ENCODE peak calls at places on chromosomes 4 and X, in seven cellular contexts. H is mesenchymal stem cell, Q is H9, T is IMR-90, L is trophoblast cell, C is H1, X is neuronal stem cell. M is an unnamed sample.

GRCh38 chr4:8353158-8353495 is 83.6 kb downstream of the HTRA3 start:
- DNase-seq in H (no peak), Q (no peak), T (no peak), L (no peak), C (no peak), X (no peak), M (no peak)

GRCh38 chr4:143184217-143184502 is 557 bp upstream of the USP38 start:
- DNase-seq in H (no peak), Q (no peak), T (no peak), L (peak; percentile 46), C (no peak), X (no peak), M (no peak)

GRCh38 chr4:65096630-65097029 is 573.7 kb downstream of the EPHA5 start:
- DNase-seq in H (no peak), Q (no peak), T (no peak), L (no peak), C (no peak), X (no peak), M (peak; percentile 19)

GRCh38 chr4:3041192-3042142 is 32.9 kb downstream of the HTT-AS start:
- DNase-seq in H (peak; percentile 75), Q (peak; percentile 55), T (peak; percentile 48), L (peak; percentile 98), C (no peak), X (no peak), M (peak; percentile 26)

GRCh38 chr4:152039085-152039484 is 278.3 kb upstream of the GATB start:
- DNase-seq in H (peak; percentile 99), Q (no peak), T (peak; percentile 98), L (peak; percentile 33), C (no peak), X (no peak), M (peak; percentile 43)

GRCh38 chr4:31516520-31516919 is 796.4 kb downstream of the PCDH7 start:
- DNase-seq in H (no peak), Q (no peak), T (no peak), L (no peak), C (no peak), X (no peak), M (no peak)

GRCh38 chr4:162634390-162634789 is 470.6 kb upstream of the FSTL5 start:
- DNase-seq in H (no peak), Q (no peak), T (no peak), L (no peak), C (no peak), X (no peak), M (no peak)

GRCh38 chrX:7159132-7159861 is 11.3 kb upstream of the PUDP start:
- DNase-seq in H (no peak), Q (no peak), T (no peak), L (no peak), C (no peak), X (no peak), M (no peak)

GRCh38 chr4:89129080-89129640 is 17.8 kb downstream of the TIGD2 start:
- DNase-seq in H (peak; percentile 50), Q (no peak), T (peak; percentile 74), L (no peak), C (no peak), X (no peak), M (no peak)

GRCh38 chrX:64206556-64207162 is 1.2 kb upstream of the AMER1 start:
- DNase-seq in H (peak; percentile 57), Q (no peak), T (peak; percentile 55), L (no peak), C (no peak), X (no peak), M (no peak)

DNA sequence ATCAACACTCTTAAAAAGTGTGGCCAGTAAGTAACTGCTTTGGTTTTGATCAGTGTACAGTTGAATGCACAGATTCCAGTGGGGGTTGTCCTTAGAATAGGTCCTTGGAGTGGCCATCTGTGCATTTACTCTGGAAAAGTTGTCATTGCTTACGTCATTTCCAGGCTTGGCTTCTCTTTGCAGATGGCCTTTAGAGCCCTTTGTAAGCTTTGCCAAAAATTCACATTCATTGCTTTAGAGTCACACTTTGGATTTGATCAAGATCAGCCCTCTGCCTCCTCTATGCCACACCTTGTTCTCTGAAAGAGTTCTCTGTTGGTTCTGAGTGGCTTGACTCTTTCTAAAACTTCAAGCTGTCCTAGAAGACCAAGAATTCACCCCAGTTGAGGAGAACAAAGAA is 83.9 kb downstream of the MAMLD1 start:
- DNase-seq in H (no peak), Q (no peak), T (peak; percentile 43), L (no peak), C (no peak), X (no peak), M (no peak)
- H2BK5ac ChIP-seq in H (no peak overlapping the region), Q (no peak overlapping the region), T (no peak overlapping the region), L (no peak overlapping the region), C (no peak overlapping the region), X (no peak overlapping the region), M (no peak overlapping the region)

DNA sequence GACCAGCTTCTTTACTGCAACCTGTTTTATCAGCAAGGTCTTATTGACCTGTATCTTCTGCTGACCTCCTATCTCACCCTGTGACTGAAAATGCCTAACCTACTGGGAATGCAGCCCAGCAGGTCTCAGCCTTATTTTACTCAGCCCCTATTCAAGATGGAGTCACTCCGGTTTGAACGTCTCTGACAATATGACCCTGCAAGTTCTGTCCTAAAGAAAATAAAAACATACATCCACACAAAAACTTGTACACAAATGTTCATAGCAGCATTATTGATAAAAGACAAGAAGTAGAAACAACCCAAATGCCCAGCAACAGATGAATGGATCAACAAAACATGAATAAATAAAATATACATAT is 59.5 kb upstream of the FAM9C start:
- DNase-seq in H (no peak), Q (no peak), T (no peak), L (no peak), C (no peak), X (no peak), M (no peak)
- H2BK5ac ChIP-seq in H (no peak overlapping the region), Q (no peak overlapping the region), T (no peak overlapping the region), L (no peak overlapping the region), C (no peak overlapping the region), X (no peak overlapping the region), M (no peak overlapping the region)

DNA sequence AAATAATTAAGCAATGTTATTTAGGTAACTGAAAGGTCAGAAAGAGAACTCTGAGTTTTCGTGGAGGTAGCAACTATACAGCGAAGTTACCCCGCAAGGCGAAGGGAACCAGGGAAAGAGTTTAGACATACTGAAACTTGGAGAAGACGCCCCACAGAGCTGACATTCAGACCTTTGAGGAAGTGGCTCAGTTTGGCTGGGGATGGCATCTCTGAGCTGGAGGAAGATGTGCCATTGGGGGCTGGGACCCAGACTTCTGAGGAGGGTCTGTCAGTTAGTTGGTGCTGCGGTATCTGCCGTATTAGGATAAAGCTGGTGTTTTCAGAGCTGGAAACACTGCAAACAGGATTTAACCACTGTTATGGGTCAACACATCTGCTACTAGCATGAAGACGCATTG is 156.6 kb downstream of the ANKRD50 start:
- DNase-seq in H (no peak), Q (no peak), T (no peak), L (no peak), C (no peak), X (no peak), M (no peak)
- H2BK5ac ChIP-seq in H (no peak overlapping the region), Q (no peak overlapping the region), T (no peak overlapping the region), L (peak overlapping the region; percentile 22), C (no peak overlapping the region), X (no peak overlapping the region), M (no peak overlapping the region)

GRCh38 chr4:154315741-154316140 is 175.9 kb downstream of the DCHS2 start:
- DNase-seq in H (no peak), Q (no peak), T (no peak), L (no peak), C (no peak), X (no peak), M (no peak)

GRCh38 chr4:154310578-154310977 is 181.0 kb downstream of the DCHS2 start:
- DNase-seq in H (no peak), Q (no peak), T (no peak), L (no peak), C (no peak), X (no peak), M (no peak)

GRCh38 chr4:154312246-154312645 is 179.4 kb downstream of the DCHS2 start:
- DNase-seq in H (no peak), Q (no peak), T (no peak), L (no peak), C (no peak), X (no peak), M (no peak)

GRCh38 chr4:154314248-154314647 is 177.4 kb downstream of the DCHS2 start:
- DNase-seq in H (peak; percentile 48), Q (no peak), T (no peak), L (peak; percentile 4), C (no peak), X (no peak), M (peak; percentile 38)

DNA sequence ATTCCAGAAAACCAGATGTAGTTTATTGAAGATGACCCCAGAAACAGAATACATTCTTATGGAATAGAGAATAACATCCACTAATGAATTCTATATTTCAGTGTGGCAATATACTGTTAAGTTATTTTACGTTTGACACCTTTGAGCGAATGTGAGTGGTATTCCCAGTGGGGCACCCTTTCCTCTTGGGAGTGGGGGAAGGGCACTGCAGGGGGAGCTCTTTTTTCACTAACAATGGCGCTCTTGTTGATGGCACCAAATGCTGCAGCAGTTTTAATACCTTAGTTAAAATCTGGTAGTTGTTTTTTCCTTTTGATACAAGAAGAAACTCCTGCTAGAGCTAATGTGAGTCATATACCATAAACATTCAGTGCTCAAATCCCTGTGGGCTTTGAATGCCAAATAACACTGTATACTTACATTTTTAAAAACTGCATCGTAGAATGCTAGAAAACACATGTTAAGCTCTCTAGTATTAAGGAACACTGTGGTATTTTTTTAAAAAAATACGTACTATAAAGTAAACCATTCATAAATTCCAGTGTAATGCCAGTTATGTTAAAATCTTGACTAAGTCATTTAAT is 178.5 kb downstream of the DCHS2 start:
- DNase-seq in H (no peak), Q (no peak), T (no peak), L (no peak), C (no peak), X (no peak), M (peak; percentile 16)
- H2BK5ac ChIP-seq in H (no peak overlapping the region), Q (no peak overlapping the region), T (no peak overlapping the region), L (no peak overlapping the region), C (no peak overlapping the region), X (no peak overlapping the region), M (no peak overlapping the region)

DNA sequence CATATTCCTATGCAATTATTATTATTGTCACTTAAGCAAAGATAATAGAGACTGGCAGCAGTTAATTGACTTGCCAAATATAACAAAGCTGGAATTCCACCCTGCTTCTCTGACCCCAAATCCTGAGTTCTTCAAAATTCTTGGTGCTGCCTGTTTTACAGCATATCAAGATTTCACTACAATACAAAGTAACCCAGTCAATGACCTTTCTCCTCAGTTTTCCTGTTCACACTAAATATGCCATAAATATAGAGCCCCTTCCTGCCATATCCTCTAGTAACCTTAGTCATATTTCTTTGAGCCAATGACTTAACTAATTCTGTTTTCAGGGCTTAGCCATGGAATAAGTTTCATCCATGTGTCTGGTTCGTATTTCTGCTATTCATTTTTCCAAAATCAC is 315.3 kb upstream of the HS3ST1 start:
- DNase-seq in H (no peak), Q (no peak), T (no peak), L (no peak), C (no peak), X (no peak), M (no peak)
- H2BK5ac ChIP-seq in H (no peak overlapping the region), Q (no peak overlapping the region), T (no peak overlapping the region), L (no peak overlapping the region), C (no peak overlapping the region), X (no peak overlapping the region), M (no peak overlapping the region)

GRCh38 chr4:122334828-122335227 is 44.0 kb upstream of the ADAD1 start:
- DNase-seq in H (no peak), Q (no peak), T (no peak), L (no peak), C (no peak), X (no peak), M (no peak)
- H2BK5ac ChIP-seq in H (no peak overlapping the region), Q (no peak overlapping the region), T (no peak overlapping the region), L (no peak overlapping the region), C (no peak overlapping the region), X (no peak overlapping the region), M (no peak overlapping the region)